ENCODE peak calls at places on chromosomes 1 and 21, in ten cellular contexts. K is CD8-positive, alpha-beta T cell; O is left lung; Z is MM.1S; I is psoas muscle; T is IMR-90; Q is transverse colon; C is tibial nerve; Y is HL-60; M is heart right ventricle. E is an unnamed sample.

GRCh38 chr1:4963251-4963650 is 308.8 kb downstream of the AJAP1 start:
- DNase-seq in I (no peak), Z (no peak), Q (no peak), Y (no peak), K (no peak), T (no peak), C (no peak), M (no peak), O (no peak), E (no peak)

GRCh38 chr1:97145321-97145956 is 423.9 kb downstream of the PTBP2 start:
- DNase-seq in Q (no peak), K (no peak), C (no peak), I (no peak), T (peak; percentile 46), O (no peak), M (no peak), Z (no peak), Y (no peak), E (peak; percentile 69)

GRCh38 chr1:161187311-161187710 is 10.0 kb upstream of the B4GALT3 start:
- DNase-seq in Q (no peak), Y (no peak), T (no peak), C (no peak), K (no peak), Z (no peak), M (no peak), I (no peak), O (no peak), E (no peak)

GRCh38 chr1:218376722-218377121 is 31.6 kb downstream of the TGFB2 start:
- DNase-seq in K (no peak), M (no peak), Y (no peak), T (no peak), O (no peak), Z (no peak), C (no peak), I (no peak), Q (no peak), E (no peak)

GRCh38 chr21:15872236-15872635 is 142.5 kb downstream of the USP25 start:
- DNase-seq in K (no peak), C (no peak), T (no peak), Y (no peak), Q (no peak), O (no peak), Z (no peak), I (no peak), M (no peak), E (no peak)

GRCh38 chr1:160981584-160982411 is 27.2 kb upstream of the ITLN2 start:
- DNase-seq in K (peak; percentile 16), Y (no peak), Z (no peak), C (no peak), M (no peak), O (no peak), I (no peak), Q (no peak), T (no peak), E (no peak)

GRCh38 chr1:236759252-236759859 is 35.7 kb upstream of the MTR start:
- DNase-seq in Q (no peak), C (no peak), O (no peak), T (peak; percentile 42), Y (peak; percentile 8), M (no peak), I (no peak), Z (peak; percentile 73), K (peak; percentile 11), E (no peak)

GRCh38 chr1:224433671-224434446 is 738 bp downstream of the WDR26 start:
- DNase-seq in M (peak; percentile 48), Z (no peak), I (peak; percentile 78), O (peak; percentile 49), T (no peak), K (peak; percentile 55), Q (peak; percentile 42), C (peak; percentile 19), Y (peak; percentile 23), E (peak; percentile 29)

GRCh38 chr1:230425252-230426061 is 675 bp downstream of the PGBD5 start:
- DNase-seq in I (no peak), K (no peak), Z (peak; percentile 15), Q (no peak), M (no peak), Y (no peak), C (no peak), T (no peak), O (no peak), E (no peak)
- H3K4me3 ChIP-seq in I (peak overlapping the region; percentile 59), K (no peak overlapping the region), Z (peak overlapping the region; percentile 18), Q (peak overlapping the region; percentile 40), M (peak overlapping the region; percentile 36), Y (peak overlapping the region; percentile 20), C (peak overlapping the region; percentile 27), T (peak overlapping the region; percentile 39), O (peak overlapping the region; percentile 13), E (peak overlapping the region; percentile 74)

GRCh38 chr1:8989061-8989460 is 37.2 kb downstream of the SLC2A7 start:
- DNase-seq in O (no peak), I (no peak), M (no peak), T (no peak), Q (no peak), Y (no peak), K (no peak), C (no peak), Z (no peak), E (no peak)

GRCh38 chr1:8988618-8988967 is 37.6 kb downstream of the SLC2A7 start:
- DNase-seq in Y (no peak), I (no peak), Z (no peak), K (no peak), O (no peak), M (no peak), C (no peak), Q (no peak), T (no peak), E (no peak)

GRCh38 chr1:8987881-8988617 is 38.2 kb downstream of the SLC2A7 start:
- DNase-seq in Y (no peak), Q (peak; percentile 52), T (peak; percentile 32), O (peak; percentile 46), C (peak; percentile 66), M (peak; percentile 31), K (peak; percentile 75), Z (peak; percentile 26), I (peak; percentile 71), E (peak; percentile 82)

GRCh38 chr1:8989821-8990220 is 36.4 kb downstream of the SLC2A7 start:
- DNase-seq in Y (no peak), M (no peak), C (no peak), O (no peak), I (no peak), Q (no peak), K (no peak), Z (no peak), T (no peak), E (no peak)

DNA sequence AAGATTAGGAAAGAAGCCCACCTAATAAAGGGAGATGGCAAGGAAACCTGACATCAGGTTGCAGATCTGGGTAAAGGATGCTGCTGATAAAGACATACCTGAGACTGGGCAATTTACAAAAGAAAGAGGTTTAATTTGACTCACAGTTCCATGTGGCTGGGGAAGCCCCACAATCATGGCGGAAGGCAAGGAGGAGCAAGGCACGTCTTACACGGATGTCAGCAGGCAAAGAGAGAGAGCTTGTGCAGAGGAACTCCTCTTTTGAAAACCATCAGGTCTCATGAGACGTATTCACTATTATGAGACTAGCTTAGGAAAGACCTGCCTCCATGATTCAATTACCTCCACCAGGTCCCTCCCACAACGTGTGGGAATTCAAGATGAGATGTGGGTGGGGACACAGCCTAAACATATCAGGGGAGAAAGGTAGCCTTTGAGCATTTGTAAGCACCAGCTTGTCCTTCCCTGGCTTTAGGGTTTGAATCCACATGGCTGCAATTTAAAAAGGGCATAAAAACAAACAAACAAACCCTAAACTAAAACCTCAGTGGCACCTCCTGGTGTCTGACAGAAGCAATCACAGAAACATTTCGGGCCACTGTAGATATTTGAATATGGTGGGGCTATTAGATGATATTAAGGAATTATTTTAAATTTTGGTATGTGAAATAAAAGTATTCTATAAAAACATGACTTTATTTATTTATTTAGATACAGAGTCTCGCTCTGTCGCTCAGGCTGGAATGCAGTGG is 33.1 kb downstream of the SLC2A7 start:
- DNase-seq in Y (no peak), Q (no peak), C (no peak), Z (no peak), K (no peak), O (no peak), T (no peak), M (no peak), I (no peak), E (no peak)
- TF ChIP-seq CTCF in Y (no peak), Q (no peak), C (no peak), Z (no peak), K (no peak), O (no peak), T (peak; percentile 17), M (no peak), I (no peak), E (no peak)

DNA sequence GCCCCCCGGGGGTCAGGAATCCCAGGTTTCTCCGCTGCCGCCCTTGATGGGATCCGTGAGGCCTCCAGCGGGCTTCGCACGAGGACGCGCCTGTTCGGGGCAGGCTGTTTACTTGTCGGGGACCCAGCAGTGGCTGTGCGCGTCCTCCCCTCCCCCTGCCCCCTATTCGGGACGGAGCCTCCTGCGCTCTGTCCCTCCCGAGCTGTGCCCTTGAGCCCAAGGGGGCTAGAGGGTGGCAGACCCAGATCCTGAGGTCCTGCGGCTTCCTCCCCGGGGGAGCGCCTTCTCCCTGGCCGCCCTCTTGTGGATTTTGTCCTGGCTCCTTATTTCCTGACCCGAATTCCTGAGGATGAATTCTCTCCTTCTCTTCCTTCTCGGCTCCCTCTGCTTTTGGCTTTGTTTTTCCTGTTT is 38.4 kb downstream of the PIK3CD start:
- DNase-seq in Y (no peak), K (peak; percentile 29), M (peak; percentile 22), Q (peak; percentile 38), T (no peak), Z (no peak), I (peak; percentile 62), C (no peak), O (peak; percentile 37), E (peak; percentile 5)
- H3K27ac ChIP-seq in Y (no peak overlapping the region), K (peak overlapping the region; percentile 42), M (peak overlapping the region; percentile 64), Q (peak overlapping the region; percentile 61), T (peak overlapping the region; percentile 24), Z (no peak overlapping the region), I (no peak overlapping the region), C (peak overlapping the region; percentile 85), O (no peak overlapping the region), E (peak overlapping the region; percentile 37)

GRCh38 chr1:31575373-31576140 is 758 bp upstream of the TINAGL1 start:
- DNase-seq in I (no peak), O (peak; percentile 68), Z (no peak), T (no peak), Y (no peak), M (no peak), Q (peak; percentile 90), C (no peak), K (no peak), E (no peak)

GRCh38 chr1:31576201-31576669 is at the start of gene TINAGL1:
- DNase-seq in K (no peak), Q (peak; percentile 94), C (no peak), I (no peak), O (peak; percentile 63), Y (no peak), T (no peak), M (peak; percentile 69), Z (no peak), E (no peak)

GRCh38 chr1:31573261-31573660 is 3.1 kb upstream of the TINAGL1 start:
- DNase-seq in I (no peak), C (no peak), K (no peak), Q (no peak), O (no peak), Z (no peak), T (no peak), M (no peak), Y (no peak), E (no peak)

GRCh38 chr1:31576743-31577455 is 584 bp downstream of the TINAGL1 start:
- DNase-seq in C (no peak), M (no peak), O (no peak), T (no peak), I (no peak), K (no peak), Y (no peak), Z (no peak), Q (no peak), E (no peak)

GRCh38 chr1:31574749-31575372 is 1.5 kb upstream of the TINAGL1 start:
- DNase-seq in M (no peak), C (no peak), T (no peak), O (no peak), Q (no peak), K (no peak), I (no peak), Z (no peak), Y (no peak), E (no peak)
- H3K4me3 ChIP-seq in M (no peak overlapping the region), C (no peak overlapping the region), T (no peak overlapping the region), O (no peak overlapping the region), Q (peak overlapping the region; percentile 10), K (no peak overlapping the region), I (no peak overlapping the region), Z (no peak overlapping the region), Y (no peak overlapping the region), E (no peak overlapping the region)

E was measured in dorsolateral prefrontal cortex.